ENCODE peak calls at places on chromosomes 2 and 18, in five cellular contexts. S is HL-60, N is lower lobe of right lung, T is foreskin fibroblast, A is sigmoid colon. U is an unnamed sample.

GRCh38 chr2:45741451-45741850 is 90.0 kb downstream of the PRKCE start:
- DNase-seq in S (no peak), N (no peak), T (peak; percentile 49), A (peak; percentile 82), U (peak; percentile 6)

GRCh38 chr2:50551018-50551726 is 480.8 kb downstream of the NRXN1 start:
- DNase-seq in S (no peak), N (no peak), T (no peak), A (no peak), U (no peak)

GRCh38 chr2:70132244-70133126 is 45.2 kb downstream of the PCBP1 start:
- DNase-seq in S (peak; percentile 57), N (peak; percentile 48), T (peak; percentile 74), A (no peak), U (peak; percentile 57)

GRCh38 chr2:200317975-200318374 is 11.5 kb downstream of the SPATS2L start:
- DNase-seq in S (no peak), N (no peak), T (peak; percentile 27), A (no peak), U (no peak)

GRCh38 chr2:100924520-100925451 is 77.3 kb upstream of the RPL31 start:
- DNase-seq in S (no peak), N (no peak), T (peak; percentile 27), A (no peak), U (peak; percentile 76)

GRCh38 chr2:51706220-51706619 is 674.3 kb upstream of the NRXN1 start:
- DNase-seq in S (no peak), N (no peak), T (no peak), A (no peak), U (no peak)

GRCh38 chr18:56851774-56852173 is 200.6 kb downstream of the WDR7 start:
- DNase-seq in S (no peak), N (no peak), T (no peak), A (no peak), U (no peak)

GRCh38 chr2:105744091-105744908 is 412 bp upstream of the NCK2 start:
- DNase-seq in S (peak; percentile 25), N (peak; percentile 74), T (peak; percentile 81), A (peak; percentile 75), U (no peak)

GRCh38 chr2:183214680-183215079 is 90.4 kb downstream of the NUP35 start:
- DNase-seq in S (no peak), N (no peak), T (no peak), A (no peak), U (no peak)

GRCh38 chr18:60122339-60122738 is 222.5 kb downstream of the PMAIP1 start:
- DNase-seq in S (no peak), N (no peak), T (no peak), A (no peak), U (no peak)

GRCh38 chr2:147482111-147482510 is 362.7 kb upstream of the ACVR2A start:
- DNase-seq in S (no peak), N (no peak), T (no peak), A (no peak), U (no peak)

GRCh38 chr18:27656167-27656778 is 471.2 kb upstream of the CHST9 start:
- DNase-seq in S (no peak), N (no peak), T (no peak), A (no peak), U (no peak)

GRCh38 chr18:44997139-44997538 is 316.5 kb downstream of the SETBP1 start:
- DNase-seq in S (no peak), N (no peak), T (no peak), A (no peak), U (no peak)

GRCh38 chr2:45748239-45748638 is 96.8 kb downstream of the PRKCE start:
- DNase-seq in S (no peak), N (no peak), T (peak; percentile 99), A (no peak), U (peak; percentile 97)

GRCh38 chr2:84494070-84494469 is 22.2 kb upstream of the DNAH6 start:
- DNase-seq in S (no peak), N (no peak), T (peak; percentile 15), A (no peak), U (peak; percentile 53)

GRCh38 chr2:147149589-147150245 is 695.1 kb upstream of the ACVR2A start:
- DNase-seq in S (no peak), N (no peak), T (peak; percentile 30), A (no peak), U (no peak)

GRCh38 chr2:237527241-237527640 is 39.1 kb upstream of the PRLH start:
- DNase-seq in S (no peak), N (no peak), T (no peak), A (no peak), U (no peak)

GRCh38 chr18:42644729-42645131 is 470.8 kb downstream of the RIT2 start:
- DNase-seq in S (no peak), N (no peak), T (no peak), A (no peak), U (no peak)

GRCh38 chr18:13800505-13801259 is 23.3 kb upstream of the MC5R start:
- DNase-seq in S (peak; percentile 28), N (peak; percentile 73), T (peak; percentile 45), A (peak; percentile 71), U (no peak)

GRCh38 chr2:15622214-15622613 is 30.5 kb downstream of the DDX1 start:
- DNase-seq in S (no peak), N (no peak), T (no peak), A (no peak), U (no peak)
- TF ChIP-seq CTCF in S (no peak), N (no peak), T (no peak), A (no peak), U (no peak)

GRCh38 chr2:205864511-205864910 is 182.2 kb downstream of the NRP2 start:
- DNase-seq in S (no peak), N (no peak), T (no peak), A (no peak), U (no peak)

GRCh38 chr2:205860146-205860545 is 177.8 kb downstream of the NRP2 start:
- DNase-seq in S (no peak), N (no peak), T (no peak), A (no peak), U (no peak)

GRCh38 chr2:205857532-205857931 is 175.2 kb downstream of the NRP2 start:
- DNase-seq in S (no peak), N (no peak), T (no peak), A (no peak), U (no peak)

GRCh38 chr2:205858781-205859478 is 176.6 kb downstream of the NRP2 start:
- DNase-seq in S (no peak), N (no peak), T (peak; percentile 66), A (peak; percentile 68), U (peak; percentile 15)

GRCh38 chr2:205860847-205861246 is 178.5 kb downstream of the NRP2 start:
- DNase-seq in S (no peak), N (no peak), T (peak; percentile 19), A (no peak), U (no peak)
- TF ChIP-seq CTCF in S (no peak), N (no peak), T (no peak), A (no peak), U (no peak)

GRCh38 chr2:99152181-99152580 is 2.6 kb downstream of the TSGA10 start:
- DNase-seq in S (no peak), N (no peak), T (no peak), A (no peak), U (no peak)
- TF ChIP-seq CTCF in S (no peak), N (no peak), T (no peak), A (no peak), U (no peak)

DNA sequence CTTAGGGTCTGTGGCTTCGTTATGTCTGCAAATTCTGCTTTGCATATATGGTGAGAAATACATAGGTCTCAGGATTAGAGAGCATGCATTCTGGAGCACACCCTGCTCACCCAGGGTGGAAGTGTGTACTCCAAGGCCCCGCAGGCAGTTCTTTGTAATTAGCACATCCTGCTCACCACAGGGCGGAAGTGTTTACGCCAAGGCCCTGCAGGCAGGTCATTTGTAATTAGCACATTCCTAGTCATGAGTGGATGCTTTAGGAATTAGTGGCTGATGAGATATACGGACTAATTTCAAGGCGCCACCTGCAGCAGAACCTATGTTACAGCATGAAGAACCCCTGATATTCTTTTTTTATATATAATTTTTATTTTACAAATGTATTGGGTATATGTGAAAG is 4.2 kb downstream of the ALLC start:
- DNase-seq in S (no peak), N (no peak), T (peak; percentile 22), A (no peak), U (no peak)
- TF ChIP-seq CTCF in S (no peak), N (no peak), T (no peak), A (no peak), U (peak; percentile 45)

GRCh38 chr2:27378096-27378808 is 2.3 kb downstream of the ZNF513 start:
- DNase-seq in S (peak; percentile 30), N (no peak), T (peak; percentile 61), A (no peak), U (no peak)
- TF ChIP-seq CTCF in S (peak; percentile 3), N (no peak), T (no peak), A (no peak), U (peak; percentile 48)

DNA sequence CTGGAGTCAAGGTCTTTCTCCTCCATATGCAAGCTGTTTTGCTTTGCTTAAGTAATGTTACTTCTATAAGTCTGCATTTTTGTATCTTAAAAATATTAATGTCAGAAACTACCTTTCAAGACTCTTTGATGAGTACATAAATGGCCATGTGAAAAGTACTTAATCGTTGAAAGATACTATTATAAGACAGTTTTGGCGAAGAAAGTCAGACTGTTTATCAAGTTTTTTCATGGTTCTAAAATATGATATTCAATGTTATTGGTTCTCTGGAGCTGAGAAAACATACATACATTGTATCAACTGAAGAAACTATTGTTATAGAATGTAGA is 25.1 kb downstream of the FBXO48 start:
- DNase-seq in S (no peak), N (no peak), T (no peak), A (no peak), U (no peak)
- TF ChIP-seq CTCF in S (no peak), N (no peak), T (no peak), A (no peak), U (peak; percentile 69)

DNA sequence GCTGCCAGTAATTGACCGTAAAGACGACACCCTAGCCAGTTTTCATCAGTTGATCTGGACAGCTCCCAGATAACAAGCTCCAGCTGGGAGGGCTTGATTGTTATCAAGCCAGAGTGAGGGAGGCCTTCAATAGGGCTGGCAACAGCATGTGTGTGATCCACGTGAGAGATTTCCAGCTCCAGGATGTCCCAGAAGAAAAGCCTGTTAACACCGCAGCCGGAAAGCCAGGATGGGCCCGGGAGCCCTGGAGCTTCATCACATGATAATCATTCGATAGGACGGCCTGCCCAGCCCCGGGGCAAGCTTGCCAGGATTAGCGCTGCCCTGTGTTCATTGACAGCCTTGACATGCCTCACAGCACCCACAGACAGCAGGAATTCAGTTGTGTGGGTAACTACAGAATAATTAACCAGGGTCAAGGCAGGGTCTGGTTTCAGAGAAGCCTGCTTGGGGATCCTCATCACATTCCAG is 182.5 kb downstream of the C1D start:
- DNase-seq in S (no peak), N (no peak), T (peak; percentile 66), A (no peak), U (peak; percentile 58)
- TF ChIP-seq CTCF in S (no peak), N (no peak), T (no peak), A (no peak), U (no peak)

GRCh38 chr2:168611091-168611490 is 155.0 kb downstream of the CERS6 start:
- DNase-seq in S (no peak), N (no peak), T (no peak), A (no peak), U (no peak)

GRCh38 chr2:168613510-168613909 is 157.4 kb downstream of the CERS6 start:
- DNase-seq in S (no peak), N (no peak), T (no peak), A (no peak), U (no peak)

GRCh38 chr2:168612719-168613118 is 156.6 kb downstream of the CERS6 start:
- DNase-seq in S (no peak), N (no peak), T (no peak), A (no peak), U (no peak)

GRCh38 chr2:168611896-168612650 is 156.0 kb downstream of the CERS6 start:
- DNase-seq in S (no peak), N (no peak), T (no peak), A (no peak), U (no peak)

GRCh38 chr2:168614291-168615018 is 158.4 kb downstream of the CERS6 start:
- DNase-seq in S (no peak), N (no peak), T (no peak), A (no peak), U (no peak)
- TF ChIP-seq CTCF in S (no peak), N (no peak), T (peak; percentile 11), A (no peak), U (peak; percentile 50)

U was measured in HFFc6.